ENCODE peak calls at places on chromosomes 11 and 22, in six cellular contexts. L is transverse colon, F is H1, H is stomach, Q is breast epithelium, N is suprapubic skin. G is an unnamed sample.

GRCh38 chr22:33512961-33513360 is 407.3 kb downstream of the LARGE1 start:
- DNase-seq in L (no peak), F (no peak), H (no peak), Q (no peak), N (no peak), G (no peak)

GRCh38 chr22:22662095-22662494 is 17.7 kb downstream of the GGTLC2 start:
- DNase-seq in L (no peak), F (no peak), H (no peak), Q (no peak), N (no peak), G (no peak)

GRCh38 chr11:26622201-26622600 is 50.1 kb upstream of the MUC15 start:
- DNase-seq in L (no peak), F (no peak), H (no peak), Q (no peak), N (no peak), G (no peak)

GRCh38 chr22:38174626-38175025 is 7.0 kb downstream of the PLA2G6 start:
- DNase-seq in L (no peak), F (no peak), H (no peak), Q (no peak), N (peak), G (no peak)

GRCh38 chr11:72569966-72570892 is 104.0 kb downstream of the PDE2A start:
- DNase-seq in L (no peak), F (no peak), H (peak), Q (no peak), N (no peak), G (no peak)

GRCh38 chr11:46452918-46453517 is 61.4 kb upstream of the CHRM4 start:
- DNase-seq in L (no peak), F (no peak), H (no peak), Q (no peak), N (no peak), G (no peak)

GRCh38 chr11:115469361-115469760 is 34.9 kb downstream of the CADM1 start:
- DNase-seq in L (no peak), F (no peak), H (no peak), Q (no peak), N (no peak), G (no peak)

GRCh38 chr22:29065468-29066190 is 4.0 kb upstream of the C22orf31 start:
- DNase-seq in L (no peak), F (no peak), H (no peak), Q (no peak), N (peak), G (no peak)

GRCh38 chr22:44399196-44399837 is 86.6 kb upstream of the SHISAL1 start:
- DNase-seq in L (peak), F (no peak), H (peak), Q (peak), N (peak), G (no peak)

GRCh38 chr11:48074425-48075181 is 94.2 kb downstream of the PTPRJ start:
- DNase-seq in L (no peak), F (no peak), H (no peak), Q (no peak), N (no peak), G (no peak)

GRCh38 chr11:104462346-104462745 is 298.4 kb upstream of the PDGFD start:
- DNase-seq in L (no peak), F (no peak), H (no peak), Q (no peak), N (no peak), G (no peak)

GRCh38 chr22:31616315-31616980 is 45.6 kb downstream of the PISD start:
- DNase-seq in L (no peak), F (no peak), H (no peak), Q (no peak), N (no peak), G (no peak)

GRCh38 chr11:20058749-20059458 is 101.4 kb downstream of the DBX1 start:
- DNase-seq in L (no peak), F (no peak), H (no peak), Q (no peak), N (no peak), G (no peak)

GRCh38 chr11:22976146-22976545 is 115.9 kb upstream of the CCDC179 start:
- DNase-seq in L (no peak), F (no peak), H (peak), Q (no peak), N (no peak), G (no peak)

GRCh38 chr11:11409916-11410315 is 56.9 kb upstream of the CSNK2A3 start:
- DNase-seq in L (peak), F (no peak), H (no peak), Q (no peak), N (no peak), G (no peak)

GRCh38 chr11:111469200-111469599 is 43.0 kb downstream of the BTG4 start:
- DNase-seq in L (no peak), F (no peak), H (no peak), Q (no peak), N (no peak), G (no peak)

GRCh38 chr11:67464411-67465189 is 4.5 kb downstream of the TMEM134 start:
- DNase-seq in L (peak), F (peak), H (peak), Q (peak), N (peak), G (peak)

GRCh38 chr11:67466367-67466766 is 2.7 kb downstream of the TMEM134 start:
- DNase-seq in L (no peak), F (no peak), H (no peak), Q (no peak), N (no peak), G (no peak)

GRCh38 chr11:67465190-67465522 is 3.9 kb downstream of the TMEM134 start:
- DNase-seq in L (no peak), F (no peak), H (peak), Q (no peak), N (no peak), G (no peak)

GRCh38 chr11:67463186-67463585 is 5.9 kb downstream of the TMEM134 start:
- DNase-seq in L (no peak), F (no peak), H (no peak), Q (no peak), N (no peak), G (no peak)

DNA sequence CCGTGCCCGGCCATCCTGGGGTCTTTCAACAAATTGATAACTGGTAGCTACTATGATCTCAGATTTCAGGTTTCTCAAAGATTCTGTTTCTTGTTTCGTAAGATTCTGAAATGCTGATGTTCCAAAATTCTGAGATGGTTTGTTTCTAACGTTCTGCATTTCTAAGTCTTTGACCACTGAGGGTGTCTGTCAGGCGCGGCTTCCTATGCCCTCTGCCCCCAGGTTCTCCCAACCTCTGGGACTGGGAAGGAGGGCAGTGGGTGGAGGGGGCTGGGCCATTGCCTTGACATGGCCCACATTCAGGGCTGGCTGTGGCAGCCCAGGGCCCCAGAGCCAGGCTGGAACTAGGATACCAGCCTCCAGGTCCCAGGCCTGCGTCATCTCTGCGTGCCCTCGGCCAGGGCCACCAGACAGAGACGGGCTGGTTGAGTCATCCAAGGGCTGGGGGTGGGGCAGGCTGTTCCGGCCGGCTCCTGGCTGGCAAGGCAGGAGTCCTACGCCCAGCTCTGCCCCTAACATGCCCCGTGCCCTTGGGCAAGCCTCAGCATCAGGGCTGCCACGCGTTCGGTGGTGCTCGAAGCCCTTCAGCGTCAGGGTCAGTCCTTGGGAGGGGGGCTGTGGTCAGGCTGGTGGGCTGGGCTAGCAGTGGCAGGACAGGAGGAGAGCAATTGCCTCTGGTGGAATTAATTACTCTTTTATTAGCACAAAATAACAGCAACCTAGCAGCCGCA is 5.2 kb downstream of the TMEM134 start:
- DNase-seq in L (peak), F (no peak), H (peak), Q (peak), N (peak), G (no peak)
- TF ChIP-seq POLR2A in L (peak), F (no peak), H (no peak), Q (peak), N (no peak), G (no peak)

DNA sequence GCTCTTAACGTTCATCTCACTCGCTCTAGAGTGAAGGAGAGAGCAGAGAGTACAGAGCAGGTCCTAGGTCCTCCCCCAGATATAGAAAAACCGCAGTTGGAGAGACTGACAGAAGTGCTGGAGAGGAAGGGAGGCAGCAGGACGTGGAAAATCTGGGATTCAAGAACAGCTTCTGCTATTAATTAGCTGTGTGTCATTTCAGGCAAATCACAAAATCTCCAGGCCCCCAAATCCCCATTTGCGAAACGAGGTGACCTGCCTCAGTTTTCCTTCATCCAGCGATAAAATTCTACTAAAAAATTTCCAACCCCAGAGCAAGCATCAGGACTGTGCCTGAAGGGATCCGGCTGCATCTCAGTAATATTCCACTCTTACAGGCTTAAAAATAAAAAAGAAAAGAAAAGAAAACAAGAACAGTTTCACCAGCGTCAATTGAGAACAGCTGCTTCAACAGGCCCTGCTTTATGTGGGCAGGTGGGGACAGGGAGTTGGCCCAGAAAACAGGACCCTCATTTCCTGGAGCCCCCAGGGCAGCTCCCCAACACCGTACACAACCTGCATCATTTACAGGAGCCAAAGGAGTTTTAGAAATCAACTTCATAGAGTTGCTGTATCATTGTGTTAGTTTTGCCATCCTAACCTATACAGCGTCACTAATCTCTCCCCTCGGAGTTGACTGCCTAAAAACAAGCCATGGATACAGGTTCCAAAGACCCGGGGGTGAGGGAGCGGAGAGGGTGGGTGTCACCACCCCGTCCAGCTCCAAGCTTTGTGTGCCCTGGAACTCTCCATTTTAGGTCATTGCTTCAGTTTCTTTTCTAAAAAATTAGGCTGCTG is 2.3 kb upstream of the MALAT1 start:
- DNase-seq in L (no peak), F (no peak), H (no peak), Q (no peak), N (peak), G (no peak)
- H3K4me3 ChIP-seq in L (peak), F (peak), H (peak), Q (peak), N (peak), G (peak)

GRCh38 chr11:68749061-68749491 is 2.2 kb downstream of the TESMIN start:
- DNase-seq in L (no peak), F (no peak), H (no peak), Q (no peak), N (no peak), G (no peak)
- TF ChIP-seq POLR2AphosphoS5 in L (no peak), F (no peak), H (no peak), Q (no peak), N (no peak), G (no peak)

GRCh38 chr11:64358907-64359711 is at the start of gene RPS6KA4:
- DNase-seq in L (peak), F (peak), H (peak), Q (no peak), N (peak), G (peak)
- TF ChIP-seq POLR2A in L (peak), F (no peak), H (no peak), Q (no peak), N (peak), G (peak)

GRCh38 chr22:39229688-39230260 is 15.0 kb downstream of the PDGFB start:
- DNase-seq in L (no peak), F (no peak), H (no peak), Q (no peak), N (no peak), G (no peak)
- H3K4me3 ChIP-seq in L (no peak), F (peak), H (no peak), Q (no peak), N (no peak), G (no peak)

GRCh38 chr11:117313828-117314768 is 2.0 kb downstream of the BACE1 start:
- DNase-seq in L (no peak), F (no peak), H (no peak), Q (no peak), N (no peak), G (no peak)
- TF ChIP-seq POLR2AphosphoS5 in L (no peak), F (no peak), H (no peak), Q (no peak), N (no peak), G (no peak)

GRCh38 chr11:127629200-127629599 is 628.6 kb upstream of the KIRREL3 start:
- DNase-seq in L (no peak), F (no peak), H (no peak), Q (no peak), N (no peak), G (no peak)

GRCh38 chr11:127625402-127625801 is 624.8 kb upstream of the KIRREL3 start:
- DNase-seq in L (no peak), F (no peak), H (no peak), Q (no peak), N (no peak), G (no peak)

GRCh38 chr11:127628463-127628785 is 627.9 kb upstream of the KIRREL3 start:
- DNase-seq in L (no peak), F (no peak), H (no peak), Q (no peak), N (no peak), G (no peak)

GRCh38 chr11:127624455-127624854 is 623.9 kb upstream of the KIRREL3 start:
- DNase-seq in L (no peak), F (no peak), H (no peak), Q (no peak), N (no peak), G (no peak)

DNA sequence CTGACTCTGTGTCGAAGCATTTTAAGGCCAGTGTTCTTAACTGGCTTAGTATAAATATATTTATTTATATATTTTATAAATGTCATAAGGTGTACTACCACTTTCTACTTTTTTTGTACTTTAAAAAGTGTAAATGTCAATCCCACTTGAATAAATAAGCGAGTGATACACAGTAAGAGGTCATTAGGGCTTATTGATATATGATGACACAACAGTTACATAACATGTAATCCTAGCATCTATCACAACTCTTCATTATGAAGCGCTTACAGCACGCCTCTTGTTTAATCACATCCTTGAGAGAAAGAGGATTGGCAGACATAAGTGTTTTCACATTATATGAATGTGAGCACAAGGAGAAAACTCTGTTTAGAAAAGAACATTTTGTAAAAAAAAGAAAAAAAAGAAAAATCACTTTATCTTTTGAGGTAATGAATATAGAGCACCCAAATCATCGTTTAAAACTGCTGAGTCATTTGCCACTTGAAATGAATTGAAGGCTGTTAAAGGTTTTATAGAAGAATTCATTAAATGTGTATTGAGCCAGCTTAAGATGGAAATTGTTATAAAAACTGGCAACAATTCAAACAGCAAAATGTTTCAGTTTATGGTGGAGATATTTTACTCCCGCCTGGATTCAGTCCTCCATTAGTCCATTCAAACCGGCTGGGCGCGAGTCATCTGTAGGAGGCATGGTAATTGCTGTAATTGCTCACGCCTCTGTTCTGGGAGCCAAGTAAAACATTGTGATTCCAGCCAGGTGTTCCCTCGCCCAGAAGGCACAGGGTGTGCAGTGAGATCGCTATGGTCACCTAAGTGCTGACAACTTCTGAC is 627.3 kb upstream of the KIRREL3 start:
- DNase-seq in L (peak), F (no peak), H (no peak), Q (no peak), N (no peak), G (peak)
- TF ChIP-seq POLR2A in L (no peak), F (no peak), H (no peak), Q (no peak), N (no peak), G (no peak)

G was measured in prostate gland.